ENCODE peak calls at places on chromosomes 4 and X, in seven cellular contexts. K is fibroblast of pulmonary artery, I is pancreas, Q is GM06990, J is fibroblast of mammary gland, M is adrenal gland, C is thoracic aorta. O is an unnamed sample.
A peak's percentile ranks its signal among the peaks of the same experiment; 100 is the strongest.

GRCh38 chr4:81405900-81406401 is 65.8 kb downstream of the RASGEF1B start:
- DNase-seq in K (peak; percentile 86), I (peak; percentile 56), Q (peak; percentile 17), J (peak; percentile 80), M (peak; percentile 66), C (no peak), O (peak; percentile 86)

GRCh38 chr4:140091305-140091704 is 62.7 kb downstream of the MAML3 start:
- DNase-seq in K (no peak), I (no peak), Q (no peak), J (no peak), M (no peak), C (no peak), O (no peak)

GRCh38 chrX:6778547-6779231 is 243.8 kb upstream of the VCX3A start:
- DNase-seq in K (no peak), I (peak; percentile 21), Q (no peak), J (no peak), M (no peak), C (no peak), O (no peak)

GRCh38 chrX:140697618-140698017 is 11.9 kb upstream of the LINC00632 start:
- DNase-seq in K (no peak), I (no peak), Q (no peak), J (no peak), M (no peak), C (no peak), O (no peak)

GRCh38 chr4:186685744-186686143 is 37.9 kb downstream of the FAT1 start:
- DNase-seq in K (peak; percentile 86), I (no peak), Q (no peak), J (peak; percentile 83), M (no peak), C (no peak), O (peak; percentile 79)

GRCh38 chr4:12902735-12903134 is 581.4 kb downstream of the RAB28 start:
- DNase-seq in K (no peak), I (no peak), Q (no peak), J (no peak), M (no peak), C (no peak), O (no peak)

GRCh38 chr4:181536196-181536746 is 706.9 kb upstream of the TENM3 start:
- DNase-seq in K (no peak), I (no peak), Q (no peak), J (peak; percentile 23), M (no peak), C (no peak), O (no peak)

GRCh38 chrX:1417921-1418875 is 26.3 kb upstream of the SLC25A6 start:
- DNase-seq in K (no peak), I (no peak), Q (no peak), J (no peak), M (no peak), C (no peak), O (no peak)

GRCh38 chr4:89157488-89158024 is 46.2 kb downstream of the TIGD2 start:
- DNase-seq in K (no peak), I (no peak), Q (no peak), J (no peak), M (no peak), C (no peak), O (no peak)

GRCh38 chrX:29257516-29257915 is 670.3 kb downstream of the IL1RAPL1 start:
- DNase-seq in K (peak; percentile 65), I (no peak), Q (no peak), J (peak; percentile 47), M (no peak), C (no peak), O (peak; percentile 79)

GRCh38 chrX:110210417-110211139 is 107.3 kb downstream of the AMMECR1 start:
- DNase-seq in K (peak; percentile 73), I (no peak), Q (no peak), J (peak; percentile 90), M (no peak), C (no peak), O (peak; percentile 71)

GRCh38 chr4:28010543-28011235 is 1150.0 kb downstream of the STIM2 start:
- DNase-seq in K (peak; percentile 17), I (no peak), Q (no peak), J (peak; percentile 44), M (peak; percentile 24), C (no peak), O (peak; percentile 7)

GRCh38 chrX:151708821-151709220 is 7.0 kb upstream of the FATE1 start:
- DNase-seq in K (no peak), I (no peak), Q (no peak), J (no peak), M (no peak), C (no peak), O (no peak)

GRCh38 chr4:76956961-76957738 is 7.6 kb downstream of the SEPTIN11 start:
- DNase-seq in K (no peak), I (no peak), Q (no peak), J (peak; percentile 71), M (no peak), C (no peak), O (no peak)

GRCh38 chrX:135489542-135489941 is 30.9 kb upstream of the INTS6L start:
- DNase-seq in K (no peak), I (no peak), Q (peak; percentile 37), J (no peak), M (no peak), C (no peak), O (no peak)

GRCh38 chr4:100849319-100849718 is 331.5 kb upstream of the EMCN start:
- DNase-seq in K (no peak), I (no peak), Q (no peak), J (no peak), M (no peak), C (no peak), O (no peak)

GRCh38 chr4:73816814-73817213 is 19.7 kb upstream of the CXCL6 start:
- DNase-seq in K (peak; percentile 81), I (no peak), Q (no peak), J (peak; percentile 94), M (no peak), C (no peak), O (peak; percentile 83)

GRCh38 chr4:88759039-88759631 is 61.5 kb upstream of the NAP1L5 start:
- DNase-seq in K (peak; percentile 81), I (no peak), Q (no peak), J (peak; percentile 86), M (no peak), C (no peak), O (peak; percentile 56)

GRCh38 chrX:31323658-31324057 is 251.8 kb upstream of the FTHL17 start:
- DNase-seq in K (no peak), I (no peak), Q (peak; percentile 33), J (no peak), M (no peak), C (no peak), O (no peak)

GRCh38 chrX:18828832-18829404 is 121.5 kb downstream of the PPEF1 start:
- DNase-seq in K (peak; percentile 5), I (no peak), Q (no peak), J (peak; percentile 29), M (no peak), C (no peak), O (no peak)

DNA sequence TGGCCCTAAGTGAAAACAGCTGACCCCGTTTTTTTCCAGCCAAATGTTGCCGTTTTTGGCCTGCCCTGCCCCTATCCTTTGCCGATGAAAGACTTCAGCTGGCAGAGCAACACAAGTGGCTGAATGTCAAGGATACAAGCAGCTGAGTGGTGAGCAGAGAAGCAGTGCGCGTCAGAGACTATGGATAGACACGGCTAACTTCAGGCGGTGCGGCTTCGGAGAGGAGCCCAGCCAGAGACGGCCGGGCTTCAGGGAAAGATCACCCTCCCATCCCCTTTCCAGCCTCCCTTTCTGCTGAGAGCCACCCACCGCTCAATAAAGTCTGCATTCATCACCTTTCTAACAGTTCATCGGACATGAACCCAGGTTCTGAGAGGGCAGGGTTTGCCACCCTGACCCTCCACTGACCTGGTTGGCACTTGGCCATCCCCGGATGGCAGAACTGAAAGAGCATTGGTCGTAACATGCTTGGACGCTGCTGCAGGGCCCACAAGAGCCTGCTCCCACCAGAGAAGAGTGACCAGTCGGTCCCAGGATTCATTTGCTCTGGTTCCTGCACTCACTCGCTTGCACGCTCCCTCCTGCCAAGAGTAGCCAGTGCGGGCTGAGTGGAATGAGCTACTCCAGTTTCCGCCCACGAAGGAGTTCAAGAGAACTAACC is 125.8 kb downstream of the PPEF1 start:
- DNase-seq in K (peak; percentile 1), I (no peak), Q (no peak), J (peak; percentile 68), M (peak; percentile 89), C (peak; percentile 2), O (peak; percentile 56)
- H3K4me3 ChIP-seq in K (no peak overlapping the region), I (no peak overlapping the region), Q (no peak overlapping the region), J (peak overlapping the region; percentile 13), M (peak overlapping the region; percentile 43), C (peak overlapping the region; percentile 59), O (peak overlapping the region; percentile 17)

DNA sequence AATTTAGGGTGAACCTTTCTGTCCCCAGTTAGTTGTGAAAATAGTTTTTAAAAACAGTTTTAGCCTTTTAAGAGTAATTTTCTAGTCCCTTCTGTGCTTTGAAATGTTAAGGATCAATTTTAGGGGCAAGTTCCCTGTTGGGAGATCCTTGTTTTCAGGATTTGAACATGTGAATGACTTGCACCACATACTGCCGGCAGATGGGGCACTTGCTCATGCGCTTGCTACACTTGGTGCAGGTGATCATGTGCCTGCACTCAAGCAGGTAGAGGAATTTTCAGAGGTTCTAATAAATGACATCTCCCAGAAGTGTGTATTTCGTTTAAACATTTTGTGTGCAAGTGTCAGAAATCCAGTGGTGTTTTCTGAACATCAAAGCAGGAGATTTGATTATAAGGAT is 195.9 kb downstream of the CHM start:
- DNase-seq in K (peak; percentile 8), I (peak; percentile 21), Q (no peak), J (peak; percentile 5), M (peak; percentile 47), C (no peak), O (no peak)
- TF ChIP-seq CTCF in K (peak; percentile 40), I (no peak), Q (no peak), J (peak; percentile 32), M (no peak), C (no peak), O (peak; percentile 16)

GRCh38 chrX:54358424-54359211 is 772 bp upstream of the WNK3 start:
- DNase-seq in K (peak; percentile 61), I (peak; percentile 44), Q (peak; percentile 53), J (peak; percentile 22), M (peak; percentile 81), C (no peak), O (peak; percentile 3)

GRCh38 chrX:54352677-54353076 is 5.2 kb downstream of the WNK3 start:
- DNase-seq in K (no peak), I (no peak), Q (no peak), J (no peak), M (no peak), C (no peak), O (no peak)

GRCh38 chrX:54359408-54359807 is 1.6 kb upstream of the WNK3 start:
- DNase-seq in K (no peak), I (no peak), Q (no peak), J (no peak), M (no peak), C (no peak), O (no peak)

GRCh38 chrX:54357414-54358377 is at the start of gene WNK3:
- DNase-seq in K (peak; percentile 77), I (peak; percentile 55), Q (peak; percentile 26), J (peak; percentile 50), M (peak; percentile 90), C (peak; percentile 38), O (peak; percentile 14)
- H3K4me3 ChIP-seq in K (peak within 1 kb of the TSS; percentile 59), I (peak within 1 kb of the TSS; percentile 31), Q (no peak within 1 kb of the TSS), J (peak within 1 kb of the TSS; percentile 52), M (peak within 1 kb of the TSS; percentile 53), C (peak within 1 kb of the TSS; percentile 86), O (peak within 1 kb of the TSS; percentile 51)

DNA sequence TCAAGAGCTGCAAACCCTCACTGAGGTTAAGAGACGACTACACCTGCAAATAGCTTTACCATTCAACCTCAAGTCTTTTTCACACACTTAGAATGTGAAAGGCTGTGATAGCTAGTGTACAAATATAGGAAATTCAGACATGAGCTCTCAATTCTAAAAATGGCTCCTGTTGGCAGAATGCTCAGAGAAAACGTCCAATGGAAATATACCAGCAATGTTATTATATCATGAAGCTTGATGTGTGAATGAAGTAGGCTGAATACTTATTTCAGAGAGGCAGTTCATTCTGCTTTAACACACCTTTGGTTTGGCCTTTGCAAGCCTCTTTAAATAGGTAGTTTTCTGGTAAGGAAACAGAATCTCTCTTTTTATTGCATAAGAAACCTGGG is 227.6 kb downstream of the ADAMTS3 start:
- DNase-seq in K (no peak), I (no peak), Q (no peak), J (no peak), M (no peak), C (no peak), O (no peak)
- TF ChIP-seq CTCF in K (no peak), I (no peak), Q (no peak), J (no peak), M (no peak), C (no peak), O (no peak)

O was measured in fibroblast of the aortic adventitia.